ENCODE peak calls at places on chromosome 9, in six cellular contexts. B is A549, H is H1, A is HepG2, M is IMR-90, W is K562. T is an unnamed sample.

GRCh38 chr9:31119882-31120481 is 1264.5 kb upstream of the ACO1 start:
- DNase-seq in B (no peak), H (peak), A (peak), M (no peak), W (no peak), T (peak)

GRCh38 chr9:15146121-15146820 is 160.7 kb downstream of the TTC39B start:
- DNase-seq in B (no peak), H (no peak), A (no peak), M (no peak), W (no peak), T (no peak)

GRCh38 chr9:22141906-22142305 is 132.8 kb upstream of the CDKN2B start:
- DNase-seq in B (no peak), H (no peak), A (peak), M (peak), W (no peak), T (no peak)

GRCh38 chr9:68883224-68883623 is 130.7 kb downstream of the PRKACG start:
- DNase-seq in B (no peak), H (no peak), A (no peak), M (no peak), W (no peak), T (no peak)

GRCh38 chr9:792331-793260 is 48.9 kb upstream of the DMRT1 start:
- DNase-seq in B (no peak), H (no peak), A (peak), M (peak), W (no peak), T (no peak)

GRCh38 chr9:133956520-133957076 is 35.5 kb downstream of the VAV2 start:
- DNase-seq in B (no peak), H (no peak), A (no peak), M (peak), W (no peak), T (peak)

GRCh38 chr9:37441776-37442370 is 19.4 kb downstream of the GRHPR start:
- DNase-seq in B (no peak), H (no peak), A (no peak), M (no peak), W (peak), T (no peak)

GRCh38 chr9:27109621-27110020 is 596 bp downstream of the TEK start:
- DNase-seq in B (no peak), H (no peak), A (no peak), M (no peak), W (no peak), T (no peak)

GRCh38 chr9:114258866-114259799 is 63.8 kb upstream of the ORM1 start:
- DNase-seq in B (no peak), H (no peak), A (no peak), M (no peak), W (no peak), T (no peak)

GRCh38 chr9:126371007-126371870 is 44.6 kb downstream of the MVB12B start:
- DNase-seq in B (no peak), H (no peak), A (peak), M (no peak), W (no peak), T (no peak)

GRCh38 chr9:23447166-23447565 is 378.9 kb downstream of the ELAVL2 start:
- DNase-seq in B (no peak), H (no peak), A (no peak), M (no peak), W (no peak), T (no peak)

GRCh38 chr9:35826071-35826701 is 2.3 kb downstream of the FAM221B start:
- DNase-seq in B (peak), H (no peak), A (peak), M (peak), W (peak), T (peak)

GRCh38 chr9:134592018-134592818 is 49.4 kb upstream of the COL5A1 start:
- DNase-seq in B (peak), H (no peak), A (peak), M (peak), W (peak), T (no peak)

GRCh38 chr9:94607340-94607695 is 13.7 kb upstream of the FBP2 start:
- DNase-seq in B (no peak), H (no peak), A (no peak), M (no peak), W (no peak), T (no peak)

GRCh38 chr9:91711755-91712591 is 238.1 kb downstream of the ROR2 start:
- DNase-seq in B (no peak), H (no peak), A (no peak), M (peak), W (no peak), T (no peak)
- TF ChIP-seq RAD21 in B (no peak), H (no peak), A (no peak), M (no peak), W (no peak), T (no peak)

GRCh38 chr9:2087500-2088313 is 72.6 kb downstream of the SMARCA2 start:
- DNase-seq in B (peak), H (no peak), A (peak), M (peak), W (peak), T (peak)
- TF ChIP-seq RAD21 in B (peak), H (peak), A (no peak), M (peak), W (peak), T (peak)

DNA sequence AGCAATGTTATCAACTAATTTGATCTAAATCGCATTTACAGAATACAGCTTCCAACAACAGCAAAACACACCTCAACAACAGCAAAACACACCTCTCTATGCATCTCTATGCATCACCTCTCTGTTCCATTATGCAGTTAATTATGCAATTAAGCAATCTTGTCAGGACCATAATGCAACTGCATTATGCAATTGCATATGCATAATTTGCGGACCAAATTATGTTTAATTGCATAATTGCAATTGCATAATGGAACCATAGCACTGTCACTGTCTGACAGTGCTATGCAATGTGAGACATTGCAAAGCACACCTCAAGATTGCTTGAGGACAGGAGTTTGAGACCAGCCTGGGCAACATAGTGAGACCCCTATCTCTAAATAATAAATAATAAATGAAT is 80.4 kb upstream of the PRSS3 start:
- DNase-seq in B (no peak), H (no peak), A (no peak), M (no peak), W (no peak), T (no peak)
- TF ChIP-seq RAD21 in B (no peak), H (no peak), A (no peak), M (no peak), W (no peak), T (no peak)

GRCh38 chr9:124553738-124554137 is 46.5 kb upstream of the NR5A1 start:
- DNase-seq in B (no peak), H (no peak), A (no peak), M (peak), W (no peak), T (no peak)

GRCh38 chr9:124550080-124550479 is 42.9 kb upstream of the NR5A1 start:
- DNase-seq in B (no peak), H (no peak), A (no peak), M (no peak), W (no peak), T (no peak)

GRCh38 chr9:124555043-124555442 is 47.8 kb upstream of the NR5A1 start:
- DNase-seq in B (no peak), H (no peak), A (no peak), M (no peak), W (no peak), T (no peak)

GRCh38 chr9:124551472-124552339 is 44.5 kb upstream of the NR5A1 start:
- DNase-seq in B (peak), H (peak), A (peak), M (peak), W (peak), T (peak)
- TF ChIP-seq RAD21 in B (peak), H (peak), A (peak), M (peak), W (peak), T (peak)

DNA sequence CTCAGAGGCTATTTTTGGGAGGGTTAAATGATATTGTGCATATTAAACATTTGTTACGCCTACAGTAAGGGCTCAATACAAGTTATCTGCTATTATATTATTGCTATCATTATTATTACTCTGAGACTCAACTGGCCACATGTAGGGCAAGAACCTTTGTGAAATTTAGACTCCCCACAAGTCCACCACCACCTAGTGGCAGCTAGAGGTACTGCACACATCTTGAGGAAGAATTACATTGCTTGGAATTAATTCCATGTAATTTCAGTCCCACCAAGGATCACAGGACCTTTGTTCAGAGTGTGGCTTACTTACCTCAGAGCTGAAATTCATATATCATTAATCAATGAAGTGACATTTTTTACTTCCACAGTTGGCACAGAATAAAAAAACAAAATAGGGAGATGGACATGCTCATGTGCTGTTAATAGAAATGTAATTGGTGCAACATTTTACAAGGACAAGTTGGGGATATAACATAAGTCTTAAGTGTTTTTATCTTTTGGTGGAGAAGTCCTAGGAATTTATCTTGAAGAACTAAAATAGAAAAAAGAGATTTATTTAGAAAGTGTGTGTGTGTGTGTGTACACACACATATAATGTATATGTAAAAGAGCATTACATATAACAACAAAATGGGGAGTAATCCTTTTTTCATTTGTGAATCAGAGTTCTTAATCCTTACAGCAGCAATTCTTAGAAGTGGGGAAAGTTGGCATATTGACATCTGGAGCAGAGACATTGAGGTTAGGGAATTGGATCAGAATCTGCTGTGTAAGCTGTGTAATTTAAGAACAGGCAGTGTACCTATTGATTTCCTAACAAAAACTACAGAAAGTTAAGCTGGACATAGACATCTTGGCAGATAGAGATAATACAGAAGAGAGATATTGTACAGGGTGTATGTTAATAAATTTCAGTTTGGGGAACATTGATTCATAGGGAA is 11.2 kb downstream of the MSANTD3 start:
- DNase-seq in B (peak), H (no peak), A (peak), M (peak), W (peak), T (peak)
- TF ChIP-seq RAD21 in B (peak), H (peak), A (no peak), M (peak), W (peak), T (peak)

T was measured in SK-N-SH.